ENCODE peak calls at places on chromosomes 12 and 14, in nine cellular contexts. C is BJ; D is effector CD8-positive, alpha-beta T cell; U is breast epithelium; L is stimulated activated CD4-positive, alpha-beta T cell treated with anti-CD3 and anti-CD28 coated beads, Interleukin-15, amount 100 ng/mL, for 1 hour; X is islet precursor cell; Q is M059J; B is Kasumi-1; A is T-helper 17 cell. P is an unnamed sample.

GRCh38 chr12:116969615-116970575 is 59.1 kb downstream of the FBXW8 start:
- DNase-seq in L (no peak), X (no peak), B (no peak), D (no peak), C (no peak), U (no peak), A (no peak), Q (no peak), P (no peak)

GRCh38 chr12:90065301-90065801 is 356.7 kb upstream of the ATP2B1 start:
- DNase-seq in Q (peak; percentile 56), C (no peak), U (no peak), B (no peak), D (no peak), A (no peak), X (no peak), L (no peak), P (no peak)

GRCh38 chr12:77065361-77066204 is at the start of gene E2F7:
- DNase-seq in C (peak; percentile 40), B (peak; percentile 87), X (peak; percentile 99), L (peak; percentile 63), Q (peak; percentile 94), D (peak; percentile 54), A (peak; percentile 71), U (peak; percentile 70), P (peak; percentile 83)

GRCh38 chr12:122308811-122309210 is 42.5 kb upstream of the VPS33A start:
- DNase-seq in L (no peak), B (no peak), A (no peak), Q (no peak), C (peak; percentile 5), X (no peak), D (no peak), U (no peak), P (no peak)

GRCh38 chr12:26102954-26103353 is 21.9 kb downstream of the BHLHE41 start:
- DNase-seq in C (no peak), D (no peak), X (no peak), L (no peak), B (no peak), A (no peak), Q (no peak), U (no peak), P (no peak)

GRCh38 chr14:50772361-50772760 is 58.6 kb downstream of the NIN start:
- DNase-seq in D (no peak), Q (peak; percentile 20), U (no peak), A (no peak), C (no peak), L (no peak), B (no peak), X (no peak), P (no peak)

GRCh38 chr12:27965966-27966365 is 6.6 kb downstream of the PTHLH start:
- DNase-seq in Q (peak; percentile 82), B (no peak), D (no peak), U (no peak), X (no peak), A (no peak), C (no peak), L (no peak), P (no peak)

GRCh38 chr14:91171291-91171690 is 57.4 kb downstream of the DGLUCY start:
- DNase-seq in L (no peak), D (no peak), Q (no peak), X (no peak), A (no peak), U (no peak), C (no peak), B (no peak), P (no peak)

GRCh38 chr12:107761502-107761904 is 566 bp upstream of the PRDM4 start:
- DNase-seq in A (no peak), U (no peak), C (no peak), X (peak; percentile 63), Q (peak; percentile 4), D (no peak), L (no peak), B (peak; percentile 18), P (no peak)

GRCh38 chr14:105498430-105499255 is 7.6 kb downstream of the TEDC1 start:
- DNase-seq in C (no peak), B (no peak), L (no peak), Q (no peak), A (no peak), U (no peak), D (no peak), X (peak; percentile 58), P (no peak)